ENCODE peak calls at places on chromosomes 4 and X, in ten cellular contexts. R is foreskin fibroblast, C is upper lobe of right lung, W is cardiac fibroblast, D is Caco-2, F is endothelial cell of umbilical vein, L is A549, B is IMR-90, S is mammary epithelial cell, H is colonic mucosa. K is an unnamed sample.

GRCh38 chr4:26023191-26023972 is 109.4 kb downstream of the SMIM20 start:
- DNase-seq in D (no peak), W (peak; percentile 36), H (no peak), F (no peak), S (no peak), B (no peak), C (no peak), R (peak; percentile 65), L (no peak), K (no peak)

GRCh38 chrX:155188786-155189185 is 27.5 kb upstream of the VBP1 start:
- DNase-seq in C (no peak), B (no peak), W (no peak), S (no peak), F (no peak), H (no peak), L (no peak), D (no peak), R (no peak), K (no peak)

GRCh38 chrX:63283331-63283730 is 67.8 kb downstream of the SPIN4 start:
- DNase-seq in D (no peak), C (no peak), L (no peak), B (no peak), W (no peak), R (no peak), F (no peak), S (no peak), H (no peak), K (no peak)

GRCh38 chr4:153197301-153197700 is 6.9 kb upstream of the TRIM2 start:
- DNase-seq in L (no peak), F (no peak), R (no peak), H (no peak), C (no peak), S (no peak), B (no peak), W (no peak), D (no peak), K (no peak)

GRCh38 chr4:173333658-173334084 is 487 bp downstream of the HMGB2 start:
- DNase-seq in B (peak; percentile 19), W (no peak), S (no peak), R (peak; percentile 67), L (peak; percentile 2), H (peak; percentile 65), F (no peak), C (peak; percentile 88), D (no peak), K (no peak)

GRCh38 chr4:152776352-152776751 is 3.2 kb downstream of the TIGD4 start:
- DNase-seq in H (no peak), D (no peak), B (peak; percentile 18), C (no peak), S (peak; percentile 17), F (peak; percentile 24), W (peak; percentile 25), L (no peak), R (peak; percentile 18), K (peak; percentile 1)

GRCh38 chr4:185395255-185395955 is at the start of gene LRP2BP:
- DNase-seq in B (no peak), F (peak; percentile 46), W (no peak), R (peak; percentile 19), H (no peak), S (peak; percentile 19), L (no peak), D (no peak), C (no peak), K (no peak)

GRCh38 chr4:153763404-153763803 is 3.6 kb upstream of the RNF175 start:
- DNase-seq in B (no peak), R (peak; percentile 28), D (no peak), C (no peak), H (no peak), W (peak; percentile 27), L (no peak), F (no peak), S (no peak), K (no peak)

GRCh38 chr4:38180456-38180855 is 220.3 kb downstream of the PTTG2 start:
- DNase-seq in B (peak; percentile 47), D (no peak), L (no peak), R (peak; percentile 16), F (peak; percentile 4), S (peak; percentile 74), H (no peak), C (no peak), W (no peak), K (no peak)

GRCh38 chr4:38185406-38185805 is 225.2 kb downstream of the PTTG2 start:
- DNase-seq in S (no peak), W (no peak), R (no peak), L (no peak), H (no peak), B (no peak), C (no peak), D (no peak), F (no peak), K (no peak)

GRCh38 chr4:38182334-38182998 is 222.3 kb downstream of the PTTG2 start:
- DNase-seq in W (no peak), B (no peak), F (no peak), R (no peak), H (no peak), D (no peak), C (no peak), S (no peak), L (no peak), K (no peak)

GRCh38 chr4:38188136-38188535 is 227.9 kb downstream of the PTTG2 start:
- DNase-seq in W (no peak), S (no peak), F (no peak), C (no peak), H (no peak), L (no peak), R (no peak), D (no peak), B (no peak), K (no peak)

GRCh38 chr4:38184404-38184803 is 224.2 kb downstream of the PTTG2 start:
- DNase-seq in H (no peak), R (peak; percentile 16), C (no peak), D (no peak), F (no peak), L (no peak), S (no peak), B (no peak), W (no peak), K (no peak)
- TF ChIP-seq CTCF in H (peak; percentile 20), R (peak; percentile 21), C (peak; percentile 20), D (no peak), F (peak; percentile 12), L (no peak), S (peak; percentile 29), B (peak; percentile 16), W (peak; percentile 43), K (peak; percentile 57)

GRCh38 chr4:54102747-54103146 is 2.8 kb downstream of the GSX2 start:
- DNase-seq in H (no peak), L (no peak), S (no peak), C (no peak), W (no peak), F (no peak), B (no peak), R (no peak), D (no peak), K (no peak)

GRCh38 chr4:54100607-54101189 is 735 bp downstream of the GSX2 start:
- DNase-seq in F (no peak), R (peak; percentile 50), H (no peak), S (no peak), B (no peak), W (no peak), D (peak; percentile 29), L (no peak), C (no peak), K (no peak)

GRCh38 chr4:54104907-54105306 is 4.9 kb downstream of the GSX2 start:
- DNase-seq in L (no peak), H (no peak), S (no peak), F (no peak), W (no peak), B (no peak), D (no peak), R (no peak), C (no peak), K (no peak)

GRCh38 chr4:54101190-54102041 is 1.5 kb downstream of the GSX2 start:
- DNase-seq in D (no peak), R (no peak), S (no peak), H (no peak), F (no peak), W (no peak), L (no peak), B (no peak), C (no peak), K (no peak)

DNA sequence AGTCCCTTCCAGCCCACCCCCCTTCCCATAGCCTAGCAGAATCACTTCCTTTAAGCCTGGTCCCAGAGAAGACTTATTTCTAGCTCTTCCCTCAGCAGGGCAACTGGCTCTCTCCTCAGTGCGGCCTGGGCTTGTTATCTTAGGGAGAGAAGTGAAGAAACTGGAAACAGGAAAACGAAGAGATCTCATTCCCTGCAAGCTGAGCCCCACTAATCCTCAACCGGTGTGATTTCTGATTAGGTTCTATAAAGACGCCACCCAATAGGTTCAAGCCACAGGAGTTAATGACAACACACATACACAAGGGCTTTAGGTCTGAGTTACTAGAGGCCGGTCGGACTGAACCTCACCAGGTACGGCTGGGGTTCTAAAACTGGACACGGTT is 3.2 kb downstream of the GSX2 start:
- DNase-seq in W (no peak), D (no peak), H (no peak), C (no peak), F (no peak), R (peak; percentile 23), S (no peak), L (no peak), B (no peak), K (no peak)
- H3K4me3 ChIP-seq in W (no peak overlapping the region), D (no peak overlapping the region), H (no peak overlapping the region), C (no peak overlapping the region), F (no peak overlapping the region), R (no peak overlapping the region), S (no peak overlapping the region), L (no peak overlapping the region), B (no peak overlapping the region), K (peak overlapping the region; percentile 37)

GRCh38 chr4:58734030-58734673 is 1624.0 kb upstream of the IGFBP7 start:
- DNase-seq in W (no peak), B (peak; percentile 0), C (no peak), L (no peak), S (no peak), F (no peak), R (no peak), D (no peak), H (no peak), K (no peak)

DNA sequence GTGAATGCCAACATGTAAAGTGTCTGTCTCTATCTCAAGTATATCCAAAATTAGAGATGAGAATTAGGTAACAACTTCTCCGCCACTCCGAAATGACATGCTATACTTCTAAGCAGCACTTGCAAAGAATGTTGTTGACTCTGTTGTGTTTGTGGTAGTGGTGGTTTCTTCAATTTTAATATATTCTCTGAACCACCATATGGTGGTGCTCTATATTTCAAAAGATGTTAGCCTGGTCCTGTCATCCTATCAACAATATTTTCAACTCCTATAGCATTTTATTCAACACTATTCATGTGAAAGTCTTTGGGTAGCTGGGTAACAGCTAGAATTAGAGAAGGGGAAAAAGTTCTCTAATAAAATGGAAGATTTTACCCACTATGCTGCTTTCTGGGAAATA is 1622.8 kb upstream of the IGFBP7 start:
- DNase-seq in W (no peak), L (no peak), D (no peak), C (no peak), H (no peak), B (no peak), R (no peak), S (no peak), F (no peak), K (no peak)
- TF ChIP-seq CTCF in W (no peak), L (no peak), D (no peak), C (no peak), H (peak; percentile 17), B (peak; percentile 37), R (no peak), S (no peak), F (no peak), K (no peak)

DNA sequence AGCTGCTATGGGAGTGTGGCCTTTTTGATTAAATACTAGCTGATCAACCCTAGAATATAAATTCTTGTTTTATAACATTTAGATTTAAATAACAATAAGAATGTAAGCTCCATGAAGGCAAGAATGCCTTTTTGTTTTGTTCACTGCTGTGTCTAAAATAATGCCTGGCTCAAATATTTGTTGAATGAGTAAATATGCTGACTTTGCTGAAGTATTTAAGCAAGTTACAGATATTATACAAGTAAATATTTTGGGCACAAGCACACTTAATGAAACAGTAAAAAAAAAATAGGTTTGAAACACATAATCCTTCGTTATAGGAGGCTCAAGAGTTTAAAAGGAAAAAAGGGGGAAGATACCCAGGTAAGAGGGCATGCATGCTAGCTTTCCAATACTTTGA is 24.1 kb downstream of the FABP2 start:
- DNase-seq in C (no peak), F (no peak), L (no peak), S (no peak), B (no peak), D (no peak), R (no peak), W (no peak), H (no peak), K (no peak)
- H3K4me3 ChIP-seq in C (peak overlapping the region; percentile 90), F (no peak overlapping the region), L (no peak overlapping the region), S (peak overlapping the region; percentile 64), B (peak overlapping the region; percentile 10), D (no peak overlapping the region), R (peak overlapping the region; percentile 91), W (no peak overlapping the region), H (no peak overlapping the region), K (no peak overlapping the region)

K was measured in brain microvascular endothelial cell.